ENCODE peak calls at places on chromosomes 13 and 19, in ten cellular contexts. F, T, L, W, X, Z, C, Q, H and R are unnamed samples.

GRCh38 chr19:45769821-45770191 is 754 bp upstream of the SIX5 start:
- DNase-seq in F (no peak), T (no peak), L (peak), W (no peak), X (peak), Z (no peak), C (peak), Q (peak), H (no peak), R (no peak)

GRCh38 chr19:16824658-16825311 is 4.4 kb upstream of the SIN3B start:
- DNase-seq in F (no peak), T (no peak), L (no peak), W (no peak), X (no peak), Z (no peak), C (no peak), Q (no peak), H (no peak), R (no peak)

GRCh38 chr19:58350001-58350801 is 3.1 kb downstream of the A1BG start:
- DNase-seq in F (no peak), T (no peak), L (no peak), W (no peak), X (no peak), Z (no peak), C (no peak), Q (no peak), H (no peak), R (no peak)

GRCh38 chr13:41919741-41920487 is 41.0 kb downstream of the VWA8 start:
- DNase-seq in F (no peak), T (no peak), L (no peak), W (no peak), X (no peak), Z (no peak), C (no peak), Q (no peak), H (no peak), R (no peak)

GRCh38 chr13:98272549-98272948 is 95.5 kb upstream of the RNF113B start:
- DNase-seq in F (no peak), T (no peak), L (no peak), W (no peak), X (no peak), Z (no peak), C (no peak), Q (peak), H (no peak), R (no peak)

GRCh38 chr19:50558449-50558848 is 9.8 kb downstream of the LRRC4B start:
- DNase-seq in F (no peak), T (no peak), L (no peak), W (no peak), X (no peak), Z (no peak), C (no peak), Q (no peak), H (no peak), R (no peak)

GRCh38 chr19:38679839-38680238 is 32.4 kb downstream of the ACTN4 start:
- DNase-seq in F (no peak), T (no peak), L (no peak), W (no peak), X (no peak), Z (no peak), C (no peak), Q (no peak), H (no peak), R (no peak)

GRCh38 chr13:46607768-46608553 is 55.0 kb downstream of the LRCH1 start:
- DNase-seq in F (peak), T (no peak), L (no peak), W (no peak), X (no peak), Z (no peak), C (no peak), Q (no peak), H (no peak), R (no peak)

GRCh38 chr19:32537626-32538025 is 43.4 kb upstream of the PDCD5 start:
- DNase-seq in F (no peak), T (no peak), L (no peak), W (no peak), X (no peak), Z (no peak), C (no peak), Q (no peak), H (no peak), R (no peak)

GRCh38 chr19:17751103-17751911 is at the start of gene FCHO1:
- DNase-seq in F (no peak), T (no peak), L (peak), W (peak), X (peak), Z (peak), C (peak), Q (no peak), H (no peak), R (no peak)

GRCh38 chr13:24097064-24097463 is 63.5 kb upstream of the SPATA13 start:
- DNase-seq in F (no peak), T (no peak), L (no peak), W (no peak), X (no peak), Z (no peak), C (no peak), Q (peak), H (no peak), R (no peak)

GRCh38 chr19:11123076-11123567 is 32.5 kb downstream of the SPC24 start:
- DNase-seq in F (no peak), T (no peak), L (no peak), W (peak), X (no peak), Z (no peak), C (no peak), Q (no peak), H (no peak), R (no peak)

GRCh38 chr13:90414691-90415596 is 932.5 kb upstream of the MIR17HG start:
- DNase-seq in F (peak), T (no peak), L (no peak), W (no peak), X (no peak), Z (no peak), C (no peak), Q (no peak), H (no peak), R (peak)

GRCh38 chr13:44401577-44401976 is 28.0 kb downstream of the SERP2 start:
- DNase-seq in F (no peak), T (no peak), L (no peak), W (no peak), X (no peak), Z (no peak), C (no peak), Q (no peak), H (no peak), R (no peak)

GRCh38 chr19:30360378-30361106 is 11.6 kb upstream of the ZNF536 start:
- DNase-seq in F (no peak), T (no peak), L (no peak), W (no peak), X (no peak), Z (no peak), C (no peak), Q (no peak), H (peak), R (no peak)

GRCh38 chr13:76830805-76831204 is 55.4 kb downstream of the KCTD12 start:
- DNase-seq in F (no peak), T (no peak), L (no peak), W (no peak), X (no peak), Z (no peak), C (no peak), Q (no peak), H (no peak), R (no peak)

GRCh38 chr19:1446713-1447564 is 3.0 kb upstream of the APC2 start:
- DNase-seq in F (no peak), T (peak), L (no peak), W (no peak), X (peak), Z (no peak), C (no peak), Q (peak), H (peak), R (no peak)

GRCh38 chr13:99908129-99908805 is 63.3 kb downstream of the ZIC5 start:
- DNase-seq in F (no peak), T (no peak), L (no peak), W (no peak), X (no peak), Z (no peak), C (no peak), Q (no peak), H (no peak), R (no peak)

GRCh38 chr19:1063030-1063908 is 3.7 kb upstream of the ARHGAP45 start:
- DNase-seq in F (peak), T (no peak), L (no peak), W (peak), X (peak), Z (no peak), C (peak), Q (peak), H (peak), R (peak)

GRCh38 chr13:23392925-23393645 is 40.4 kb downstream of the SACS start:
- DNase-seq in F (no peak), T (no peak), L (no peak), W (no peak), X (no peak), Z (no peak), C (no peak), Q (no peak), H (no peak), R (no peak)

GRCh38 chr13:114099918-114100445 is 32.4 kb downstream of the RASA3 start:
- DNase-seq in F (peak), T (peak), L (peak), W (no peak), X (peak), Z (no peak), C (no peak), Q (peak), H (peak), R (no peak)

GRCh38 chr13:95540848-95541247 is 11.7 kb upstream of the CLDN10 start:
- DNase-seq in F (no peak), T (no peak), L (peak), W (no peak), X (no peak), Z (no peak), C (no peak), Q (peak), H (no peak), R (no peak)

GRCh38 chr19:33191501-33191900 is 2.6 kb upstream of the LRP3 start:
- DNase-seq in F (no peak), T (no peak), L (no peak), W (no peak), X (peak), Z (no peak), C (no peak), Q (no peak), H (no peak), R (no peak)

GRCh38 chr13:100088282-100088647 is 628 bp upstream of the PCCA start:
- DNase-seq in F (no peak), T (no peak), L (no peak), W (no peak), X (no peak), Z (no peak), C (no peak), Q (peak), H (no peak), R (no peak)

GRCh38 chr19:13689050-13689449 is 75.3 kb upstream of the MRI1 start:
- DNase-seq in F (peak), T (peak), L (no peak), W (peak), X (no peak), Z (no peak), C (no peak), Q (no peak), H (peak), R (peak)

GRCh38 chr19:40253611-40254092 is 27.2 kb upstream of the CCNP start:
- DNase-seq in F (no peak), T (no peak), L (no peak), W (no peak), X (no peak), Z (no peak), C (no peak), Q (no peak), H (no peak), R (no peak)

GRCh38 chr19:13764821-13765394 is 586 bp downstream of the MRI1 start:
- DNase-seq in F (no peak), T (no peak), L (peak), W (peak), X (peak), Z (no peak), C (peak), Q (no peak), H (peak), R (no peak)

GRCh38 chr19:3203754-3204645 is 18.3 kb downstream of the NCLN start:
- DNase-seq in F (no peak), T (no peak), L (no peak), W (no peak), X (peak), Z (no peak), C (no peak), Q (no peak), H (no peak), R (no peak)

GRCh38 chr13:48333976-48334375 is 30.4 kb downstream of the RB1 start:
- DNase-seq in F (no peak), T (no peak), L (no peak), W (no peak), X (no peak), Z (no peak), C (no peak), Q (no peak), H (no peak), R (peak)

GRCh38 chr19:14089412-14089661 is 1.2 kb downstream of the SAMD1 start:
- DNase-seq in F (no peak), T (no peak), L (no peak), W (no peak), X (no peak), Z (no peak), C (no peak), Q (peak), H (peak), R (no peak)

GRCh38 chr13:108200781-108201398 is 14.4 kb downstream of the LIG4 start:
- DNase-seq in F (no peak), T (no peak), L (no peak), W (no peak), X (no peak), Z (no peak), C (no peak), Q (no peak), H (no peak), R (peak)

GRCh38 chr13:31797154-31797775 is 57.9 kb downstream of the RXFP2 start:
- DNase-seq in F (peak), T (no peak), L (no peak), W (no peak), X (no peak), Z (no peak), C (no peak), Q (no peak), H (peak), R (peak)

GRCh38 chr19:14059093-14059480 is 2.8 kb downstream of the PALM3 start:
- DNase-seq in F (no peak), T (peak), L (no peak), W (peak), X (no peak), Z (no peak), C (peak), Q (peak), H (peak), R (no peak)

GRCh38 chr13:111317042-111317550 is 3.3 kb upstream of the TEX29 start:
- DNase-seq in F (no peak), T (no peak), L (no peak), W (no peak), X (no peak), Z (no peak), C (no peak), Q (no peak), H (no peak), R (no peak)

GRCh38 chr13:59459972-59460371 is 703.8 kb downstream of the DIAPH3 start:
- DNase-seq in F (no peak), T (no peak), L (no peak), W (no peak), X (no peak), Z (no peak), C (no peak), Q (no peak), H (no peak), R (no peak)

DNA sequence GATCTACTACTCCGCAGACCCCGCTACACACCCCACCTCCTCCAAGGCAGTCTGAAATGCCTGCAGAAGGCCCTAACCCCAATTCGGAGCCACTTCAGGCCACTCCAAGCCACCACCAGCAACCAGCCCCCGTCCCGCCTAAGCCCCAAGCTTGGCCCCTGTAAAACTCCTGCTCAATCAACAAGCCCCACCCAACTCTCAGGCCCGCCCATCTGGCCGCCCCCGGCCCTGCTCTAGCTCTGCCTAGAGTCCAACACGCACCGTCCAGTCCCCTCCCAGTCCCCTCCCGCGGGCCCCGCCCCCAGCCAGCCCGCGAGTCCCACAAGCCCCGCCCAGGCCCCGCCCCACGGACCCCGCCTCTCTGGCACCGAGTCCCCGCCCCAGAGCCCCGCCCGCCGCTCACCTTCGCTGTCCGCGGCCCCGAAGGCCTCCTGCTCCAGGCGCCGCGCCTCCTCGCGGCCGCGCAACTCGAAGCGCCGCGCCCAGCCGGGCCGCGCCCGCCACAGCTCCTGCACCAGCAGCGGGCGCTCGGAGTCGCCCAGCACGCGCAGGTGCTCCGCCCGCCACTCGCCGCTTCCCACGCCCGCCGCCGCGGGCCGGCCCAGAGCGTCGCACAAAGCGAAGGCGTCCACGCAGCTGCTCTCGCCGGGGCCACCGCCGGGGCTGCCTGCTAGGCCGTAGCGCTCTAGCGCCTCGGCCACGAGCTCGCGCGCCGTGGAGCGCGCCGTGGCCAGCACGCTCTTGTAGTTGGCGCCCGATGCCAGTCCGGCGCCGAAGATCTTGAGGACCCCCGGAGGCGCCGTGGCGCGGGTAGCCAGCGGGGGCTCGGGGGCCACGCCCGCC is 1.6 kb downstream of the RASIP1 start:
- DNase-seq in F (peak), T (peak), L (peak), W (peak), X (peak), Z (no peak), C (peak), Q (peak), H (peak), R (peak)
- TF ChIP-seq CTCF in F (peak), T (peak), L (no peak), W (no peak), X (no peak), Z (peak), C (no peak), Q (peak), H (no peak), R (peak)

DNA sequence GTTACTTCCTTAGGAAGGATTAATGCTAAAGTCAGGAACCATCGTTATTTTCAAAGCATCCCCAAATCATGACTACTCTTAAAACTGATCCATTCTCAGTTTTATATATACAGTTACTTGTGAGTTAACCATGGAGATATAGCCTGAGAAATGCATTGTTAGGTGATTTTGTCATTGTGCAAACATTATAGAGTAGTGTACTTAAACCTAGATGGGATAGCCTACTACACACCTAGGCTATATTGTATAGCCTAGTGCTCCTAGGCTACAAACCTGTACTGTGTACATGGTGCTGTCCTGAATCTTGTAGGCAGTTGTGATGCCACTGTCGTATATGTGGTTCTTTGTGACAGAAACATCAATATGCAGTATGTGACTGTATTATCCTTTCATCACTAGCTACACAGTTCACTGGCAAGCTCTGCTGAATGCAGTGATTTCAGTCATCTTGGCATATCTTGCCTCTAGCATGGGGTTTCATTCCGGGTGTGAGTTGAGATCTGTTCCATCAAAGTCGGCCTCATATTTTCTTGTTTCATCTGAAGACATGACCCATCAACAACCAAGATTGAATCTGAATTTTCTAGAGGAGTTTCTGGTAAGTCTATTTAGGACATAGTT is 45.3 kb downstream of the CDK8 start:
- DNase-seq in F (no peak), T (no peak), L (no peak), W (no peak), X (no peak), Z (no peak), C (no peak), Q (no peak), H (no peak), R (no peak)
- H3K27ac ChIP-seq in F (no peak), T (no peak), L (no peak), W (no peak), X (no peak), Z (no peak), C (no peak), Q (no peak), H (no peak), R (no peak)

GRCh38 chr19:5753743-5754142 is 30.8 kb downstream of the PRR22 start:
- DNase-seq in F (no peak), T (no peak), L (no peak), W (no peak), X (no peak), Z (no peak), C (no peak), Q (no peak), H (no peak), R (no peak)

GRCh38 chr19:5749505-5749904 is 29.1 kb downstream of the CATSPERD start:
- DNase-seq in F (no peak), T (no peak), L (no peak), W (no peak), X (no peak), Z (no peak), C (no peak), Q (no peak), H (no peak), R (no peak)

DNA sequence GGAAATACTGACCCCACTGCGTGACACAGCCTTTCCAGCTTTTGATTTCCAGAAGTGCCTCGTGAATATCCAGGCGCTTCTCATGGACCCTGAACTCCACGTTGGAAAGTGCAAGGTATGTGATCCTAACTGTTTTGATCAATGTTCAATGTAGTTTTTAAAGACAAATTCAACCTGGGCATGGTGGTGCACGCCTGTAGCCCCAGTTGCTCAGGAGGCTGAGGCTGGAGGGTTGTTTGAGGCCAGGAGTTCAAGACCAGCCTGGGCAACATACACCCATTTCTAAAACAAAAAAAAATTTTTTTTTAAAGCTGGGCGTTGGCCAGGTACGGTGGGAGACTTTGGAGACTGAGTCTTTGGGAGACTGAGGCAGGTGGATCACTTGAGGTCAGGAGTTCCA is 31.3 kb downstream of the CATSPERD start:
- DNase-seq in F (no peak), T (no peak), L (no peak), W (no peak), X (no peak), Z (no peak), C (no peak), Q (no peak), H (no peak), R (no peak)
- TF ChIP-seq CTCF in F (no peak), T (no peak), L (no peak), W (no peak), X (no peak), Z (no peak), C (no peak), Q (no peak), H (no peak), R (no peak)

DNA sequence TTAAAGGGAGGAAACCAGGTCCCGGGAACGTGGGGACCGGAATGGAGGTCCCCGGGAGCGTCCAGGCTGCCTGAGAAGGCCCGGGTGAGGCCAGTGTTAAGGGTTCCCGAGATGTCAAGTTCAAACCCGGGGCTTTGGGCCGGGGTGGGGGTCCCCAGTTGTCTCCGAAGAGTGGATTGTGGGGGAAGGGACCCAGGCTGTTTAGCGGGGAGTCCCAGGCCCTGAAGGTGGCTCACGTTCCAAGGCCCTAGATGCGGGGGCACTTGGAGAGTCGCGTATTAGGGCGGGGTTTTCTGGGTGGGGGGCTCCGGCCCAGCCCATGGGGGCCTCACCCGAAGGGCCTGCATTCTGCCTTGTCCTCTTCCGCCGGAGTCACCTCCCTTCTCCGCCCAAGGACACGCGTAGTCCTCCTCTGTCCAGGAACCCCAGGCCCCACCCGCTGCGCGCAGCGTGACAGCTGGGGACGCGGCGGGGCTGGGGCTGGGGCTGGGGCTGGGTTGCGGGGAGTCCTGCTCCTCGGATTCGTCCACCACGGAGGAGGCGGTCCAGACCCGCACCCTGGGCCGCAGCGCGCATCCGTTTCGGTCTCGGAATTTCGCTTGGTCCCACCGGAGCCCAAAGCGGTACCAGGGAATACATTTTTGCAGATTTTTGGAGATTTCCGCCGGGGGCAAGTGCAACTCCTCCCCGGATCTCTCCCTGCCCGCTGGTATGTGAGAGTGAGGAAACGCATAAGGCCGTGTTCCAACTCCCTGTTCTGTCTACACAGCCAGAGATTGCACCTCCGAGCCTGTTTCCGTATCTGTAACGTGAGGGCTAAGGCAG is at the start of gene COX7A1:
- DNase-seq in F (no peak), T (no peak), L (peak), W (peak), X (peak), Z (no peak), C (no peak), Q (no peak), H (no peak), R (no peak)
- H3K27ac ChIP-seq in F (no peak), T (no peak), L (peak), W (no peak), X (peak), Z (peak), C (no peak), Q (no peak), H (no peak), R (peak)